ENCODE peak calls at places on chromosomes 12 and 14, in four cellular contexts. Q is GM10248, W is psoas muscle, G is renal cortical epithelial cell. O is an unnamed sample.

GRCh38 chr12:93943766-93944165 is 204.6 kb upstream of the PLXNC1 start:
- DNase-seq in Q (no peak), W (peak; percentile 55), G (peak; percentile 79), O (peak; percentile 51)

GRCh38 chr14:88993946-88994345 is 169.5 kb downstream of the TTC8 start:
- DNase-seq in Q (no peak), W (no peak), G (peak; percentile 69), O (no peak)

GRCh38 chr14:64387232-64387737 is 868 bp upstream of the MTHFD1 start:
- DNase-seq in Q (no peak), W (no peak), G (no peak), O (peak; percentile 92)

GRCh38 chr12:118850244-118850825 is 131.0 kb upstream of the SRRM4 start:
- DNase-seq in Q (peak; percentile 29), W (no peak), G (no peak), O (no peak)

GRCh38 chr12:28689398-28690175 is 459.5 kb upstream of the FAR2 start:
- DNase-seq in Q (no peak), W (no peak), G (no peak), O (no peak)

GRCh38 chr14:105486974-105487448 is 325 bp downstream of the CRIP1 start:
- DNase-seq in Q (peak; percentile 61), W (peak; percentile 75), G (no peak), O (no peak)

GRCh38 chr12:18153826-18154225 is 63.8 kb upstream of the RERGL start:
- DNase-seq in Q (no peak), W (no peak), G (no peak), O (no peak)

GRCh38 chr14:96053600-96054381 is 14.6 kb downstream of the C14orf132 start:
- DNase-seq in Q (no peak), W (peak; percentile 63), G (peak; percentile 48), O (peak; percentile 87)

GRCh38 chr12:130835011-130835410 is 4.0 kb downstream of the STX2 start:
- DNase-seq in Q (no peak), W (no peak), G (no peak), O (peak; percentile 79)

GRCh38 chr12:122862110-122862634 is 26.9 kb downstream of the HIP1R start:
- DNase-seq in Q (no peak), W (no peak), G (no peak), O (no peak)